ENCODE peak calls at places on chromosome 19, in ten cellular contexts. One of them, this sample, is unnamed.

GRCh38 chr19:18674616-18675015 is 8.9 kb upstream of the CRTC1 start:
- DNase-seq in lower leg skin: no peak
- DNase-seq in heart left ventricle: peak
- DNase-seq in A549: no peak
- DNase-seq in prostate gland: no peak
- DNase-seq in stomach: no peak
- DNase-seq in body of pancreas: no peak
- DNase-seq in IMR-90: peak
- DNase-seq in K562: no peak
- DNase-seq in HepG2: no peak
- DNase-seq in this sample: no peak

GRCh38 chr19:11324079-11324661 is 15.3 kb downstream of the RAB3D start:
- DNase-seq in lower leg skin: peak
- DNase-seq in heart left ventricle: peak
- DNase-seq in A549: no peak
- DNase-seq in prostate gland: peak
- DNase-seq in stomach: peak
- DNase-seq in body of pancreas: peak
- DNase-seq in IMR-90: peak
- DNase-seq in K562: peak
- DNase-seq in HepG2: peak
- DNase-seq in this sample: no peak

GRCh38 chr19:33509774-33510173 is 11.8 kb downstream of the PEPD start:
- DNase-seq in lower leg skin: no peak
- DNase-seq in heart left ventricle: no peak
- DNase-seq in A549: no peak
- DNase-seq in prostate gland: no peak
- DNase-seq in stomach: peak
- DNase-seq in body of pancreas: no peak
- DNase-seq in IMR-90: no peak
- DNase-seq in K562: no peak
- DNase-seq in HepG2: no peak
- DNase-seq in this sample: no peak

GRCh38 chr19:21084343-21084742 is 2.3 kb downstream of the ZNF714 start:
- DNase-seq in lower leg skin: no peak
- DNase-seq in heart left ventricle: no peak
- DNase-seq in A549: no peak
- DNase-seq in prostate gland: no peak
- DNase-seq in stomach: no peak
- DNase-seq in body of pancreas: no peak
- DNase-seq in IMR-90: peak
- DNase-seq in K562: no peak
- DNase-seq in HepG2: no peak
- DNase-seq in this sample: no peak

GRCh38 chr19:43820098-43820860 is 6.8 kb upstream of the ZNF283 start:
- DNase-seq in lower leg skin: no peak
- DNase-seq in heart left ventricle: peak
- DNase-seq in A549: peak
- DNase-seq in prostate gland: no peak
- DNase-seq in stomach: no peak
- DNase-seq in body of pancreas: peak
- DNase-seq in IMR-90: peak
- DNase-seq in K562: no peak
- DNase-seq in HepG2: no peak
- DNase-seq in this sample: no peak

GRCh38 chr19:8123683-8124082 is 25.7 kb downstream of the FBN3 start:
- DNase-seq in lower leg skin: no peak
- DNase-seq in heart left ventricle: no peak
- DNase-seq in A549: no peak
- DNase-seq in prostate gland: no peak
- DNase-seq in stomach: no peak
- DNase-seq in body of pancreas: no peak
- DNase-seq in IMR-90: no peak
- DNase-seq in K562: no peak
- DNase-seq in HepG2: no peak
- DNase-seq in this sample: no peak

GRCh38 chr19:33374406-33374703 is 846 bp downstream of the CEBPG start:
- DNase-seq in lower leg skin: peak
- DNase-seq in heart left ventricle: peak
- DNase-seq in A549: no peak
- DNase-seq in prostate gland: no peak
- DNase-seq in stomach: no peak
- DNase-seq in body of pancreas: peak
- DNase-seq in IMR-90: peak
- DNase-seq in K562: no peak
- DNase-seq in HepG2: no peak
- DNase-seq in this sample: peak

GRCh38 chr19:19067276-19068072 is 3.7 kb downstream of the SLC25A42 start:
- DNase-seq in lower leg skin: no peak
- DNase-seq in heart left ventricle: no peak
- DNase-seq in A549: no peak
- DNase-seq in prostate gland: no peak
- DNase-seq in stomach: no peak
- DNase-seq in body of pancreas: no peak
- DNase-seq in IMR-90: no peak
- DNase-seq in K562: no peak
- DNase-seq in HepG2: no peak
- DNase-seq in this sample: no peak

GRCh38 chr19:42313096-42313839 is at the start of gene TMEM145:
- DNase-seq in lower leg skin: no peak
- DNase-seq in heart left ventricle: peak
- DNase-seq in A549: peak
- DNase-seq in prostate gland: peak
- DNase-seq in stomach: peak
- DNase-seq in body of pancreas: peak
- DNase-seq in IMR-90: peak
- DNase-seq in K562: peak
- DNase-seq in HepG2: no peak
- DNase-seq in this sample: peak

GRCh38 chr19:422213-422916 is 13.4 kb upstream of the C2CD4C start:
- DNase-seq in lower leg skin: no peak
- DNase-seq in heart left ventricle: no peak
- DNase-seq in A549: no peak
- DNase-seq in prostate gland: no peak
- DNase-seq in stomach: no peak
- DNase-seq in body of pancreas: no peak
- DNase-seq in IMR-90: no peak
- DNase-seq in K562: no peak
- DNase-seq in HepG2: no peak
- DNase-seq in this sample: no peak

GRCh38 chr19:42440357-42441046 is 2.2 kb downstream of the CXCL17 start:
- DNase-seq in lower leg skin: peak
- DNase-seq in heart left ventricle: peak
- DNase-seq in A549: peak
- DNase-seq in prostate gland: peak
- DNase-seq in stomach: peak
- DNase-seq in body of pancreas: peak
- DNase-seq in IMR-90: peak
- DNase-seq in K562: peak
- DNase-seq in HepG2: peak
- DNase-seq in this sample: peak

GRCh38 chr19:47227347-47228167 is 3.4 kb downstream of the BBC3 start:
- DNase-seq in lower leg skin: peak
- DNase-seq in heart left ventricle: peak
- DNase-seq in A549: peak
- DNase-seq in prostate gland: peak
- DNase-seq in stomach: peak
- DNase-seq in body of pancreas: peak
- DNase-seq in IMR-90: peak
- DNase-seq in K562: peak
- DNase-seq in HepG2: peak
- DNase-seq in this sample: peak

GRCh38 chr19:9947441-9947840 is 11.1 kb upstream of the OLFM2 start:
- DNase-seq in lower leg skin: no peak
- DNase-seq in heart left ventricle: no peak
- DNase-seq in A549: no peak
- DNase-seq in prostate gland: no peak
- DNase-seq in stomach: no peak
- DNase-seq in body of pancreas: no peak
- DNase-seq in IMR-90: no peak
- DNase-seq in K562: peak
- DNase-seq in HepG2: no peak
- DNase-seq in this sample: no peak

GRCh38 chr19:4768934-4769777 is 22.4 kb upstream of the FEM1A start:
- DNase-seq in lower leg skin: peak
- DNase-seq in heart left ventricle: peak
- DNase-seq in A549: peak
- DNase-seq in prostate gland: peak
- DNase-seq in stomach: peak
- DNase-seq in body of pancreas: peak
- DNase-seq in IMR-90: peak
- DNase-seq in K562: peak
- DNase-seq in HepG2: peak
- DNase-seq in this sample: peak

DNA sequence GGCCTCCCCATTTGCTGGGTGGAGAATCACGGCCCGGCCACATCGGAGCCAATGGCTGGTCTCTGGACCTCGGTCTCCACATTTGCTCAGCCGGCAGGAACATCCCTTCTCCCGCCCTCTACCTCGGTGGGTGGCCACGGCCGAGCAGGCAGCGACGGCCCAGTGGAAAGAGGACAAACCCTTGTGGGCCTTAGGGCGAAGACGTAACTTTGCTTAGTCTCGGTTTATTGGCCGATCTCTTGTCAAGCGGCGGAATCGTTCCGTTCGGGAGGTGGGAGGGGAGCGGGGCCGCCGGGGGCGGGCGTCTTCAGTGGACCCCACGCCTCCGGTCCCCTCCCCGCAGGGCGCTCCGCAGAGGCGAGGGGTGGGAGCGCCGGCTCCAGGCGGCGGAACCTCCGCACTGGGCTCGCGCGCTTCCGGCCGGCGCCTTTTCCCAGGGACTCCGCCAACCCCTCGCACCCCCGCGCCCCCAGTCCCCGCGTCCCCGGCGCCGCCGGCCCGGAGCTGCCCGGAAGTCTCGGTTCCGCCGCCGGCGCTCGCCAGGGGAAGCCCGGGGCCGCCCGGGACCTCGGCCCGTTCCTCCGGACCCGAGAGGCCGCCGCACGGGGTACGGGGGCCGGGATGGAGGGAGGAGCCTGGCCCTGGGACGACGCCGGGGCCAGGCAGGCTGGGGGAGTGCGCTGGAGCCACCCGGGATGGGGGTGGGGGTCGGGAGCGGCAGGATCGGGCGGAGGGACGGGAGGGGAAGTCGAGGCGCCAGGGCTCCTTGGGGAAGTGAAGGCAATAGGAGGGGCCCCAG is at the start of gene ZNF580:
- DNase-seq in lower leg skin: peak
- DNase-seq in heart left ventricle: peak
- DNase-seq in A549: peak
- DNase-seq in prostate gland: peak
- DNase-seq in stomach: peak
- DNase-seq in body of pancreas: peak
- DNase-seq in IMR-90: peak
- DNase-seq in K562: peak
- DNase-seq in HepG2: peak
- DNase-seq in this sample: peak
- TF ChIP-seq POLR2A in lower leg skin: no peak
- TF ChIP-seq POLR2A in heart left ventricle: no peak
- TF ChIP-seq POLR2A in A549: peak
- TF ChIP-seq POLR2A in prostate gland: peak
- TF ChIP-seq POLR2A in stomach: no peak
- TF ChIP-seq POLR2A in body of pancreas: peak
- TF ChIP-seq POLR2A in IMR-90: no peak
- TF ChIP-seq POLR2A in K562: no peak
- TF ChIP-seq POLR2A in HepG2: no peak
- TF ChIP-seq POLR2A in this sample: peak

DNA sequence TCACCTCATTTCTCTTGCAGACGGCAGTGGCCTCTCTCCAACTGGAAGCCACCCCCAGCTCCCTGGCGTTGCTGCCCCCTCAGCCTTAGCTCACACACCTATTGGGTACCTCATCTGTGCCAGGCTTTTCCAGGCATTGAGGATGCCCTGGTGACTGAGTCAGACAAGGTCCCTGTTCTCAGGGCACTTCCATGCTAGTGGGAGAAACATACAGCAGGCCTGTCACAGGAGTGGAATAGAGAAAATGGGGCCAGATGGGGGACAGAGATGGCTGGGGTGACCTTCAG is 33.9 kb downstream of the CAPN12 start:
- DNase-seq in lower leg skin: no peak
- DNase-seq in heart left ventricle: no peak
- DNase-seq in A549: no peak
- DNase-seq in prostate gland: no peak
- DNase-seq in stomach: no peak
- DNase-seq in body of pancreas: no peak
- DNase-seq in IMR-90: no peak
- DNase-seq in K562: no peak
- DNase-seq in HepG2: no peak
- DNase-seq in this sample: no peak
- TF ChIP-seq POLR2A in lower leg skin: no peak
- TF ChIP-seq POLR2A in heart left ventricle: no peak
- TF ChIP-seq POLR2A in A549: no peak
- TF ChIP-seq POLR2A in prostate gland: no peak
- TF ChIP-seq POLR2A in stomach: no peak
- TF ChIP-seq POLR2A in body of pancreas: no peak
- TF ChIP-seq POLR2A in IMR-90: no peak
- TF ChIP-seq POLR2A in K562: no peak
- TF ChIP-seq POLR2A in HepG2: no peak
- TF ChIP-seq POLR2A in this sample: no peak

DNA sequence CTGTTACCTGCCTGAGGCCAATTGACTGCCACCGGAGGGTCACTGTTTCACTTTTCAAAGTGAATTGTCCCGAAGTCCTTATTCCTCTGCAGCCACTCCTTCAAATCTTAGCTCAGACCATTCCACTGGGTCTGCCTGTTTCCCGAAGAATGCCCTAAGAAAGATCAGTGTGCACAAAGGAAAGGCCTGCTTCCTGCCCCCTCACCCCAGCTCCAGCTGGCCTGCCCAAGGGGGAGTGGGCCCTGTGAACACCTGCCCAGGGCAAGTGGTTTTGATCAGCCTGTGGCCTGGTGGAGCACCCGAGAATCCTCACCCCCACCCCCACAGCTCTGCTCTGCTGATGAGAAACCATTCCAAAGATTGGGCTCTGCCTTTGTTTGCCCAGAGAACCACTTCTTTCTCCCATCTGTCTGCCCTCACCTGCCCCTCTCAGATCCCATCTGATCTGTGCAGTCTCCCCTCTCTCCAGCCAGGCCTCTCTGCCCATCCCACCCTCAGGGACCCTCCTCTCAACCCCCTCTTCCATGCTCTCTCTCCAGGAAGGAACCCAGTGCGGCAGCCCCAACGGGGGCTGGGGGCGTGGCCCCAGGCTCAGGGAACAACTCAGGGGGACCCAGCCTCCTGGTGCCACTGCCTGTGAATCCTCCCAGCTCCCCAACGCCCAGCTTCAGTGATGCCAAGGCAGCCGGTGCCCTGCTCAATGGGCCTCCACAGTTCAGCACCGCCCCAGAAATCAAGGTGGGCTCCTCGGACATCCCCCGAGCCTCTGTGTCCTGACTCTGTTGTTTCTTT is 10.3 kb downstream of the LENG1 start:
- DNase-seq in lower leg skin: no peak
- DNase-seq in heart left ventricle: no peak
- DNase-seq in A549: no peak
- DNase-seq in prostate gland: no peak
- DNase-seq in stomach: no peak
- DNase-seq in body of pancreas: no peak
- DNase-seq in IMR-90: no peak
- DNase-seq in K562: no peak
- DNase-seq in HepG2: no peak
- DNase-seq in this sample: no peak
- TF ChIP-seq POLR2A in lower leg skin: no peak
- TF ChIP-seq POLR2A in heart left ventricle: no peak
- TF ChIP-seq POLR2A in A549: no peak
- TF ChIP-seq POLR2A in prostate gland: no peak
- TF ChIP-seq POLR2A in stomach: no peak
- TF ChIP-seq POLR2A in body of pancreas: no peak
- TF ChIP-seq POLR2A in IMR-90: no peak
- TF ChIP-seq POLR2A in K562: no peak
- TF ChIP-seq POLR2A in HepG2: no peak
- TF ChIP-seq POLR2A in this sample: no peak

GRCh38 chr19:56840452-56841193 is at the start of the genes PEG3 and ZIM2:
- DNase-seq in lower leg skin: peak
- DNase-seq in heart left ventricle: peak
- DNase-seq in A549: no peak
- DNase-seq in prostate gland: no peak
- DNase-seq in stomach: no peak
- DNase-seq in body of pancreas: peak
- DNase-seq in IMR-90: no peak
- DNase-seq in K562: no peak
- DNase-seq in HepG2: peak
- DNase-seq in this sample: no peak
- TF ChIP-seq POLR2A in lower leg skin: no peak
- TF ChIP-seq POLR2A in heart left ventricle: no peak
- TF ChIP-seq POLR2A in A549: no peak
- TF ChIP-seq POLR2A in prostate gland: no peak
- TF ChIP-seq POLR2A in stomach: no peak
- TF ChIP-seq POLR2A in body of pancreas: no peak
- TF ChIP-seq POLR2A in IMR-90: no peak
- TF ChIP-seq POLR2A in K562: no peak
- TF ChIP-seq POLR2A in HepG2: peak
- TF ChIP-seq POLR2A in this sample: no peak

This sample was measured in erythroblast.